ENCODE peak calls at places on chromosomes 12 and 14, in seven cellular contexts. One of them, this sample, is unnamed.

GRCh38 chr12:15837141-15837781 is 44.9 kb upstream of the STRAP start:
- DNase-seq in substantia nigra: no peak
- DNase-seq in pancreas: no peak
- DNase-seq in breast epithelium: no peak
- DNase-seq in stimulated activated CD4-positive, alpha-beta T cell treated with anti-CD3 and anti-CD28 coated beads, TNF-alpha, amount 100 ng/mL, for 48 hours: no peak
- DNase-seq in GM12865: no peak
- DNase-seq in mammary epithelial cell: no peak
- DNase-seq in this sample: no peak

GRCh38 chr12:107632246-107632645 is 53.4 kb upstream of the PWP1 start:
- DNase-seq in breast epithelium: no peak
- DNase-seq in stimulated activated CD4-positive, alpha-beta T cell treated with anti-CD3 and anti-CD28 coated beads, TNF-alpha, amount 100 ng/mL, for 48 hours: no peak
- DNase-seq in substantia nigra: no peak
- DNase-seq in mammary epithelial cell: no peak
- DNase-seq in pancreas: no peak
- DNase-seq in GM12865: no peak
- DNase-seq in this sample: no peak

GRCh38 chr14:102913341-102914211 is 8.9 kb upstream of the AMN start:
- DNase-seq in breast epithelium: no peak
- DNase-seq in GM12865: no peak
- DNase-seq in substantia nigra: no peak
- DNase-seq in stimulated activated CD4-positive, alpha-beta T cell treated with anti-CD3 and anti-CD28 coated beads, TNF-alpha, amount 100 ng/mL, for 48 hours: no peak
- DNase-seq in pancreas: no peak
- DNase-seq in mammary epithelial cell: no peak
- DNase-seq in this sample: no peak

GRCh38 chr14:105414456-105415371 is 4.9 kb upstream of the MTA1 start:
- DNase-seq in substantia nigra: peak
- DNase-seq in GM12865: peak
- DNase-seq in pancreas: peak
- DNase-seq in stimulated activated CD4-positive, alpha-beta T cell treated with anti-CD3 and anti-CD28 coated beads, TNF-alpha, amount 100 ng/mL, for 48 hours: peak
- DNase-seq in breast epithelium: no peak
- DNase-seq in mammary epithelial cell: peak
- DNase-seq in this sample: no peak

GRCh38 chr12:21538259-21538658 is 12.2 kb downstream of the SPX start:
- DNase-seq in pancreas: no peak
- DNase-seq in stimulated activated CD4-positive, alpha-beta T cell treated with anti-CD3 and anti-CD28 coated beads, TNF-alpha, amount 100 ng/mL, for 48 hours: no peak
- DNase-seq in substantia nigra: no peak
- DNase-seq in GM12865: no peak
- DNase-seq in mammary epithelial cell: no peak
- DNase-seq in breast epithelium: no peak
- DNase-seq in this sample: peak

GRCh38 chr12:72465940-72466630 is 193.9 kb downstream of the TRHDE start:
- DNase-seq in breast epithelium: no peak
- DNase-seq in stimulated activated CD4-positive, alpha-beta T cell treated with anti-CD3 and anti-CD28 coated beads, TNF-alpha, amount 100 ng/mL, for 48 hours: no peak
- DNase-seq in mammary epithelial cell: no peak
- DNase-seq in substantia nigra: no peak
- DNase-seq in pancreas: no peak
- DNase-seq in GM12865: no peak
- DNase-seq in this sample: no peak

GRCh38 chr12:88305491-88305890 is 163.4 kb downstream of the TMTC3 start:
- DNase-seq in GM12865: no peak
- DNase-seq in pancreas: no peak
- DNase-seq in breast epithelium: no peak
- DNase-seq in substantia nigra: no peak
- DNase-seq in mammary epithelial cell: peak
- DNase-seq in stimulated activated CD4-positive, alpha-beta T cell treated with anti-CD3 and anti-CD28 coated beads, TNF-alpha, amount 100 ng/mL, for 48 hours: no peak
- DNase-seq in this sample: peak

GRCh38 chr12:69583203-69583602 is 2.1 kb upstream of the CCT2 start:
- DNase-seq in GM12865: no peak
- DNase-seq in breast epithelium: no peak
- DNase-seq in stimulated activated CD4-positive, alpha-beta T cell treated with anti-CD3 and anti-CD28 coated beads, TNF-alpha, amount 100 ng/mL, for 48 hours: no peak
- DNase-seq in pancreas: no peak
- DNase-seq in substantia nigra: no peak
- DNase-seq in mammary epithelial cell: no peak
- DNase-seq in this sample: no peak

GRCh38 chr12:132804426-132804861 is 24.2 kb downstream of the GOLGA3 start:
- DNase-seq in mammary epithelial cell: peak
- DNase-seq in GM12865: no peak
- DNase-seq in pancreas: no peak
- DNase-seq in substantia nigra: no peak
- DNase-seq in breast epithelium: no peak
- DNase-seq in stimulated activated CD4-positive, alpha-beta T cell treated with anti-CD3 and anti-CD28 coated beads, TNF-alpha, amount 100 ng/mL, for 48 hours: no peak
- DNase-seq in this sample: peak

GRCh38 chr12:6072302-6072752 is 52.1 kb downstream of the VWF start:
- DNase-seq in breast epithelium: no peak
- DNase-seq in substantia nigra: no peak
- DNase-seq in stimulated activated CD4-positive, alpha-beta T cell treated with anti-CD3 and anti-CD28 coated beads, TNF-alpha, amount 100 ng/mL, for 48 hours: no peak
- DNase-seq in GM12865: no peak
- DNase-seq in pancreas: no peak
- DNase-seq in mammary epithelial cell: peak
- DNase-seq in this sample: peak